ENCODE peak calls at places on chromosomes 11 and 22, in nine cellular contexts. One of them, this sample, is unnamed.
A peak's percentile ranks its signal among the peaks of the same experiment; 100 is the strongest.

GRCh38 chr11:47867821-47868220 is 19.7 kb upstream of the NUP160 start:
- DNase-seq in DND-41: no peak
- DNase-seq in mesendoderm: no peak
- DNase-seq in cardiac muscle cell: peak; percentile 19
- DNase-seq in endodermal cell: no peak
- DNase-seq in Peyer's patch: no peak
- DNase-seq in neural progenitor cell: no peak
- DNase-seq in CD8-positive, alpha-beta memory T cell: no peak
- DNase-seq in psoas muscle: no peak
- DNase-seq in this sample: no peak

GRCh38 chr22:31950226-31950625 is 5.9 kb downstream of the YWHAH start:
- DNase-seq in DND-41: no peak
- DNase-seq in psoas muscle: no peak
- DNase-seq in cardiac muscle cell: no peak
- DNase-seq in endodermal cell: no peak
- DNase-seq in CD8-positive, alpha-beta memory T cell: no peak
- DNase-seq in Peyer's patch: peak; percentile 15
- DNase-seq in mesendoderm: no peak
- DNase-seq in neural progenitor cell: no peak
- DNase-seq in this sample: no peak

GRCh38 chr22:18152519-18152918 is 2.5 kb downstream of the USP18 start:
- DNase-seq in Peyer's patch: no peak
- DNase-seq in neural progenitor cell: no peak
- DNase-seq in cardiac muscle cell: no peak
- DNase-seq in mesendoderm: no peak
- DNase-seq in DND-41: no peak
- DNase-seq in endodermal cell: no peak
- DNase-seq in CD8-positive, alpha-beta memory T cell: no peak
- DNase-seq in psoas muscle: no peak
- DNase-seq in this sample: no peak

GRCh38 chr11:43943931-43944751 is 1.7 kb downstream of the C11orf96 start:
- DNase-seq in psoas muscle: no peak
- DNase-seq in cardiac muscle cell: peak; percentile 27
- DNase-seq in endodermal cell: peak; percentile 73
- DNase-seq in neural progenitor cell: peak; percentile 42
- DNase-seq in mesendoderm: no peak
- DNase-seq in CD8-positive, alpha-beta memory T cell: no peak
- DNase-seq in DND-41: no peak
- DNase-seq in Peyer's patch: no peak
- DNase-seq in this sample: no peak

GRCh38 chr11:96191752-96192151 is 151.2 kb downstream of the MAML2 start:
- DNase-seq in cardiac muscle cell: peak; percentile 72
- DNase-seq in DND-41: no peak
- DNase-seq in endodermal cell: no peak
- DNase-seq in Peyer's patch: no peak
- DNase-seq in CD8-positive, alpha-beta memory T cell: no peak
- DNase-seq in mesendoderm: no peak
- DNase-seq in psoas muscle: no peak
- DNase-seq in neural progenitor cell: no peak
- DNase-seq in this sample: no peak

GRCh38 chr11:1460396-1460795 is 26.2 kb downstream of the MOB2 start:
- DNase-seq in CD8-positive, alpha-beta memory T cell: no peak
- DNase-seq in cardiac muscle cell: peak; percentile 54
- DNase-seq in Peyer's patch: no peak
- DNase-seq in DND-41: no peak
- DNase-seq in mesendoderm: no peak
- DNase-seq in endodermal cell: no peak
- DNase-seq in neural progenitor cell: no peak
- DNase-seq in psoas muscle: no peak
- DNase-seq in this sample: no peak

GRCh38 chr22:40178417-40179409 is 988 bp downstream of the TNRC6B start:
- DNase-seq in Peyer's patch: no peak
- DNase-seq in neural progenitor cell: peak; percentile 79
- DNase-seq in endodermal cell: peak; percentile 71
- DNase-seq in DND-41: peak; percentile 69
- DNase-seq in mesendoderm: peak; percentile 94
- DNase-seq in psoas muscle: no peak
- DNase-seq in cardiac muscle cell: peak; percentile 59
- DNase-seq in CD8-positive, alpha-beta memory T cell: no peak
- DNase-seq in this sample: peak; percentile 48

GRCh38 chr22:23652286-23652685 is 20.2 kb upstream of the DRICH1 start:
- DNase-seq in Peyer's patch: no peak
- DNase-seq in psoas muscle: no peak
- DNase-seq in endodermal cell: no peak
- DNase-seq in neural progenitor cell: no peak
- DNase-seq in cardiac muscle cell: no peak
- DNase-seq in mesendoderm: no peak
- DNase-seq in CD8-positive, alpha-beta memory T cell: no peak
- DNase-seq in DND-41: no peak
- DNase-seq in this sample: no peak

GRCh38 chr11:126090452-126090851 is 27.8 kb upstream of the CDON start:
- DNase-seq in CD8-positive, alpha-beta memory T cell: no peak
- DNase-seq in endodermal cell: no peak
- DNase-seq in mesendoderm: no peak
- DNase-seq in neural progenitor cell: no peak
- DNase-seq in cardiac muscle cell: no peak
- DNase-seq in psoas muscle: no peak
- DNase-seq in DND-41: no peak
- DNase-seq in Peyer's patch: no peak
- DNase-seq in this sample: no peak

GRCh38 chr11:76283190-76283589 is 76.9 kb upstream of the WNT11 start:
- DNase-seq in DND-41: no peak
- DNase-seq in Peyer's patch: no peak
- DNase-seq in neural progenitor cell: no peak
- DNase-seq in CD8-positive, alpha-beta memory T cell: no peak
- DNase-seq in cardiac muscle cell: no peak
- DNase-seq in endodermal cell: peak; percentile 66
- DNase-seq in mesendoderm: peak; percentile 46
- DNase-seq in psoas muscle: no peak
- DNase-seq in this sample: no peak

GRCh38 chr11:13606701-13607100 is 61.8 kb upstream of the FAR1 start:
- DNase-seq in mesendoderm: peak; percentile 95
- DNase-seq in cardiac muscle cell: no peak
- DNase-seq in neural progenitor cell: no peak
- DNase-seq in endodermal cell: peak; percentile 74
- DNase-seq in CD8-positive, alpha-beta memory T cell: no peak
- DNase-seq in Peyer's patch: no peak
- DNase-seq in psoas muscle: no peak
- DNase-seq in DND-41: no peak
- DNase-seq in this sample: no peak

GRCh38 chr11:16804104-16804947 is 65.9 kb downstream of the C11orf58 start:
- DNase-seq in neural progenitor cell: no peak
- DNase-seq in Peyer's patch: no peak
- DNase-seq in endodermal cell: no peak
- DNase-seq in CD8-positive, alpha-beta memory T cell: no peak
- DNase-seq in DND-41: no peak
- DNase-seq in psoas muscle: no peak
- DNase-seq in mesendoderm: no peak
- DNase-seq in cardiac muscle cell: peak; percentile 94
- DNase-seq in this sample: peak; percentile 89

GRCh38 chr22:19448739-19449421 is 1.4 kb upstream of the C22orf39 start:
- DNase-seq in neural progenitor cell: peak; percentile 13
- DNase-seq in Peyer's patch: no peak
- DNase-seq in DND-41: no peak
- DNase-seq in cardiac muscle cell: no peak
- DNase-seq in CD8-positive, alpha-beta memory T cell: no peak
- DNase-seq in mesendoderm: peak; percentile 31
- DNase-seq in endodermal cell: peak; percentile 58
- DNase-seq in psoas muscle: no peak
- DNase-seq in this sample: no peak

GRCh38 chr11:48880021-48880441 is 103.7 kb downstream of the TRIM51G start:
- DNase-seq in CD8-positive, alpha-beta memory T cell: no peak
- DNase-seq in psoas muscle: peak; percentile 48
- DNase-seq in mesendoderm: no peak
- DNase-seq in DND-41: no peak
- DNase-seq in cardiac muscle cell: no peak
- DNase-seq in endodermal cell: no peak
- DNase-seq in neural progenitor cell: no peak
- DNase-seq in Peyer's patch: peak; percentile 43
- DNase-seq in this sample: no peak

GRCh38 chr11:67561971-67562560 is 21.5 kb upstream of the GSTP1 start:
- DNase-seq in neural progenitor cell: no peak
- DNase-seq in cardiac muscle cell: no peak
- DNase-seq in CD8-positive, alpha-beta memory T cell: no peak
- DNase-seq in mesendoderm: no peak
- DNase-seq in endodermal cell: no peak
- DNase-seq in Peyer's patch: no peak
- DNase-seq in DND-41: no peak
- DNase-seq in psoas muscle: no peak
- DNase-seq in this sample: no peak

GRCh38 chr11:16611395-16612233 is 126.8 kb upstream of the C11orf58 start:
- DNase-seq in Peyer's patch: no peak
- DNase-seq in CD8-positive, alpha-beta memory T cell: no peak
- DNase-seq in neural progenitor cell: peak; percentile 65
- DNase-seq in DND-41: no peak
- DNase-seq in cardiac muscle cell: no peak
- DNase-seq in mesendoderm: peak; percentile 56
- DNase-seq in endodermal cell: peak; percentile 68
- DNase-seq in psoas muscle: no peak
- DNase-seq in this sample: peak; percentile 56

GRCh38 chr22:38305481-38306448 is 11.5 kb downstream of the CSNK1E start:
- DNase-seq in endodermal cell: peak; percentile 88
- DNase-seq in mesendoderm: peak; percentile 77
- DNase-seq in psoas muscle: no peak
- DNase-seq in Peyer's patch: no peak
- DNase-seq in CD8-positive, alpha-beta memory T cell: peak; percentile 32
- DNase-seq in DND-41: no peak
- DNase-seq in neural progenitor cell: peak; percentile 49
- DNase-seq in cardiac muscle cell: peak; percentile 68
- DNase-seq in this sample: peak; percentile 31

DNA sequence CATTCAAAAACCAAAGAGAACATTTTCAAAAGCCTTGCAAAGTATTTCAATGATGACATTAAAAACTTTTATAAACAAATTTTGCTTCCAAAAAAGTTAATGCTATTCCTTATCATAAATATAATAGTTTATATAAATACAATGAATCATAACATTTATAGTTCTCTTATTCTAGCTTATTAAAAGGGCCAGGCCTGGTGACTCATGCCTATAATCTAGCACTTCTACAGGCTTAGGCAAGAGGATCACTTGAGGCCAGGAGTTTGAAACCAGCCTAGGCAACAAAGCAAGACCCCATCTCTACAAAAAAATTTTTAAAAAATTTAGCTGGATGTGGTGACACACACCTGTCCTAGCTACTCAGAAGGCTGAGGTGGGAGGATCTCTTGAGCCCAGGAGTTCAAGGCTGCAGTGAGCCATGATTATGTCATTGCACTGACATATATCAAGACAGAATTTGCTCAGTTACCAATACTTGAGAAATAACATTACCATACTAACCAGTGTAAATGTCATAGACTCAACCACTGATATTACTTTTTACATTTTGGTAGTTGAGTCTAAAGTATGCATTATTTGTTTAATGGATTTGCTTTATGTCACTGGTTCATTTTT is 56.4 kb downstream of the CYP2R1 start:
- DNase-seq in CD8-positive, alpha-beta memory T cell: no peak
- DNase-seq in neural progenitor cell: no peak
- DNase-seq in mesendoderm: no peak
- DNase-seq in endodermal cell: no peak
- DNase-seq in Peyer's patch: no peak
- DNase-seq in cardiac muscle cell: no peak
- DNase-seq in DND-41: no peak
- DNase-seq in psoas muscle: no peak
- DNase-seq in this sample: no peak
- H3K4me3 ChIP-seq in CD8-positive, alpha-beta memory T cell: no peak overlapping the region
- H3K4me3 ChIP-seq in neural progenitor cell: no peak overlapping the region
- H3K4me3 ChIP-seq in mesendoderm: no peak overlapping the region
- H3K4me3 ChIP-seq in endodermal cell: no peak overlapping the region
- H3K4me3 ChIP-seq in Peyer's patch: no peak overlapping the region
- H3K4me3 ChIP-seq in cardiac muscle cell: no peak overlapping the region
- H3K4me3 ChIP-seq in DND-41: no peak overlapping the region
- H3K4me3 ChIP-seq in psoas muscle: no peak overlapping the region
- H3K4me3 ChIP-seq in this sample: no peak overlapping the region

DNA sequence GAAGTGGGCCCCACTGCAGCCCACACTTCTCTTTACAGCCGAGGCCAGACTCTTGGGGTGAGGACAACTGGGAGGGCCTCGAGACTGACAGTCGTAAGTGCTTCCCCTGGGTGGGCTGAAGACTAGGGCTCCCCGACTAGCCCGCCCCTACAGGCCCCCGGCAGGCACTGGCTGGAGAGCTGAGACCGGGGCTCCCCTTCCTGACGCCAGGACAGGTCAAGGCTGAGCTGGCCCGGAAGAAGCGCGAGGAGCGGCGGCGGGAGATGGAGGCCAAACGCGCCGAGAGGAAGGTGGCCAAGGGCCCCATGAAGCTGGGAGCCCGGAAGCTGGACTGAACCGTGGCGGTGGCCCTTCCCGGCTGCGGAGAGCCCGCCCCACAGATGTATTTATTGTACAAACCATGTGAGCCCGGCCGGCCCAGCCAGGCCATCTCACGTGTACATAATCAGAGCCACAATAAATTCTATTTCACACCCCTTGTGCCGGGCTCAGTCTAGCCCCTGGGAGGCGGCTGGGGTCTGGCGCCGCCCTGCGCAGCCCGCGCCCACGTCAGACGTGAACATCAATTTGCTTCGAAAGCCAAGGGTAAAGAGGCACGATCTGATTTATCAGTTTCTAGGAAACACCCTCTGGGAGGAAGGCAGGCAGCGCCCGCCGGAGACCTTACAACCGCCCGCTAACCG is 13.5 kb downstream of the SCYL1 start:
- DNase-seq in mesendoderm: no peak
- DNase-seq in psoas muscle: no peak
- DNase-seq in CD8-positive, alpha-beta memory T cell: no peak
- DNase-seq in cardiac muscle cell: no peak
- DNase-seq in Peyer's patch: no peak
- DNase-seq in endodermal cell: no peak
- DNase-seq in DND-41: no peak
- DNase-seq in neural progenitor cell: no peak
- DNase-seq in this sample: no peak
- H3K27ac ChIP-seq in mesendoderm: no peak overlapping the region
- H3K27ac ChIP-seq in psoas muscle: no peak overlapping the region
- H3K27ac ChIP-seq in CD8-positive, alpha-beta memory T cell: no peak overlapping the region
- H3K27ac ChIP-seq in cardiac muscle cell: no peak overlapping the region
- H3K27ac ChIP-seq in Peyer's patch: no peak overlapping the region
- H3K27ac ChIP-seq in endodermal cell: no peak overlapping the region
- H3K27ac ChIP-seq in DND-41: no peak overlapping the region
- H3K27ac ChIP-seq in neural progenitor cell: no peak overlapping the region
- H3K27ac ChIP-seq in this sample: no peak overlapping the region

GRCh38 chr11:115409116-115409663 is 95.0 kb downstream of the CADM1 start:
- DNase-seq in Peyer's patch: no peak
- DNase-seq in neural progenitor cell: peak; percentile 43
- DNase-seq in CD8-positive, alpha-beta memory T cell: no peak
- DNase-seq in mesendoderm: no peak
- DNase-seq in cardiac muscle cell: no peak
- DNase-seq in psoas muscle: no peak
- DNase-seq in endodermal cell: no peak
- DNase-seq in DND-41: no peak
- DNase-seq in this sample: no peak
- H3K4me1 ChIP-seq in Peyer's patch: no peaks in the 10 kb centered on the region
- H3K4me1 ChIP-seq in neural progenitor cell: peaks cover 38% of the 10 kb centered on the region
- H3K4me1 ChIP-seq in CD8-positive, alpha-beta memory T cell: no peaks in the 10 kb centered on the region
- H3K4me1 ChIP-seq in mesendoderm: no peaks in the 10 kb centered on the region
- H3K4me1 ChIP-seq in cardiac muscle cell: peaks cover 11% of the 10 kb centered on the region
- H3K4me1 ChIP-seq in psoas muscle: peaks cover 20% of the 10 kb centered on the region
- H3K4me1 ChIP-seq in endodermal cell: peaks cover 3% of the 10 kb centered on the region
- H3K4me1 ChIP-seq in DND-41: no peaks in the 10 kb centered on the region
- H3K4me1 ChIP-seq in this sample: no peaks in the 10 kb centered on the region

DNA sequence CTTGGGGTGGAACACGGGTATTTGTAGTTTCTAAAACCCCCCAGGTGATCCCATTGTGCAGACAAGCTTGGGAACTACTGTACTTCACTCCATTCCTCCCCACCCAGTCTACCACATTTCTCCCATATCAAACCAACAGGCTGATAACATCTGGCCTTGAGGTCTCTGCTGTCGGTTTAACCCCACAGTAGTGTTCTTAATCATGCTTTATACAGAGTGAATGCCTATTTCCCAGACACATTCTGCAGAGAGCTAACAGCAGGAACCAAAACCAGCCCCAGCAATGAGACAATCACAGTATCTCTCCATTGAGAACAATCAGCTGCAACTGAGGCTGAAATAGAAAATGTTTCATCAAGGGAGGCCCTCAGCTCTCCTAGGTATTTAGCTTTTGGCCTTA is 81.3 kb downstream of the CCDC34 start:
- DNase-seq in DND-41: peak; percentile 38
- DNase-seq in CD8-positive, alpha-beta memory T cell: no peak
- DNase-seq in cardiac muscle cell: no peak
- DNase-seq in Peyer's patch: no peak
- DNase-seq in endodermal cell: peak; percentile 72
- DNase-seq in psoas muscle: no peak
- DNase-seq in mesendoderm: peak; percentile 97
- DNase-seq in neural progenitor cell: no peak
- DNase-seq in this sample: no peak
- H3K4me3 ChIP-seq in DND-41: no peak overlapping the region
- H3K4me3 ChIP-seq in CD8-positive, alpha-beta memory T cell: no peak overlapping the region
- H3K4me3 ChIP-seq in cardiac muscle cell: no peak overlapping the region
- H3K4me3 ChIP-seq in Peyer's patch: no peak overlapping the region
- H3K4me3 ChIP-seq in endodermal cell: no peak overlapping the region
- H3K4me3 ChIP-seq in psoas muscle: no peak overlapping the region
- H3K4me3 ChIP-seq in mesendoderm: no peak overlapping the region
- H3K4me3 ChIP-seq in neural progenitor cell: no peak overlapping the region
- H3K4me3 ChIP-seq in this sample: no peak overlapping the region